ENCODE peak calls at places on chromosomes 12 and 14, in nine cellular contexts. V is choroid plexus epithelial cell, W is fibroblast of the aortic adventitia, A is Calu3, D is dorsolateral prefrontal cortex, O is nephron progenitor cell, Y is GM20000, H is tibial artery, T is mucosa of descending colon. J is an unnamed sample.

GRCh38 chr12:79983969-79984629 is 49.2 kb upstream of the PPP1R12A start:
- DNase-seq in Y (no peak), H (no peak), V (peak; percentile 17), D (no peak), O (no peak), T (no peak), W (peak; percentile 87), A (no peak), J (peak; percentile 55)

GRCh38 chr14:33936391-33936790 is 14.5 kb downstream of the EGLN3 start:
- DNase-seq in V (no peak), D (no peak), W (no peak), H (no peak), O (no peak), Y (no peak), T (no peak), A (no peak), J (no peak)

GRCh38 chr12:27434673-27435565 is 11.6 kb upstream of the SMCO2 start:
- DNase-seq in V (peak; percentile 27), T (no peak), W (peak; percentile 14), Y (peak; percentile 44), D (no peak), H (no peak), O (peak; percentile 21), A (no peak), J (no peak)

GRCh38 chr12:80129895-80130535 is 30.7 kb downstream of the OTOGL start:
- DNase-seq in V (peak; percentile 52), W (peak; percentile 89), D (no peak), Y (no peak), O (no peak), T (no peak), A (peak; percentile 3), H (no peak), J (no peak)

GRCh38 chr12:111643428-111643826 is 42.3 kb downstream of the BRAP start:
- DNase-seq in T (no peak), H (peak; percentile 78), W (peak; percentile 69), A (no peak), O (no peak), D (no peak), Y (no peak), V (peak; percentile 63), J (peak; percentile 81)

GRCh38 chr12:127911289-127911688 is 355.7 kb upstream of the TMEM132C start:
- DNase-seq in O (no peak), H (no peak), V (no peak), W (no peak), A (no peak), T (no peak), Y (no peak), D (no peak), J (no peak)

GRCh38 chr14:68643673-68644072 is 149.2 kb downstream of the ZFP36L1 start:
- DNase-seq in O (no peak), W (no peak), A (no peak), H (peak; percentile 21), T (no peak), V (no peak), Y (no peak), D (no peak), J (no peak)

GRCh38 chr14:58280954-58281787 is 17.2 kb upstream of the ARID4A start:
- DNase-seq in V (peak; percentile 95), A (peak; percentile 66), W (peak; percentile 92), O (no peak), H (no peak), Y (peak; percentile 32), D (no peak), T (no peak), J (peak; percentile 96)

GRCh38 chr14:91892918-91893527 is 25.7 kb upstream of the TC2N start:
- DNase-seq in Y (peak; percentile 37), V (peak; percentile 21), T (no peak), A (peak; percentile 44), W (no peak), D (no peak), H (no peak), O (peak; percentile 47), J (no peak)

GRCh38 chr12:48350249-48351021 is at the start of gene ZNF641:
- DNase-seq in Y (peak; percentile 91), H (peak; percentile 92), W (peak; percentile 49), V (peak; percentile 72), T (peak; percentile 91), D (peak; percentile 52), A (peak; percentile 73), O (peak; percentile 86), J (peak; percentile 58)

GRCh38 chr14:106377432-106377831 is 851.0 kb downstream of the TMEM121 start:
- DNase-seq in A (no peak), D (no peak), W (no peak), O (no peak), T (no peak), Y (no peak), V (no peak), H (no peak), J (no peak)

GRCh38 chr14:106378191-106378590 is 851.8 kb downstream of the TMEM121 start:
- DNase-seq in D (no peak), V (no peak), O (no peak), W (no peak), Y (peak; percentile 45), H (no peak), A (no peak), T (no peak), J (no peak)

GRCh38 chr14:106372870-106373657 is 846.7 kb downstream of the TMEM121 start:
- DNase-seq in T (peak; percentile 77), W (no peak), A (peak; percentile 81), O (no peak), H (no peak), D (peak; percentile 10), Y (peak; percentile 83), V (no peak), J (no peak)
- TF ChIP-seq CTCF in T (peak; percentile 73), W (no peak), A (peak; percentile 74), O (no peak), H (no peak), D (peak; percentile 44), Y (peak; percentile 93), V (peak; percentile 4), J (peak; percentile 26)

GRCh38 chr12:15580431-15580830 is 208.8 kb downstream of the EPS8 start:
- DNase-seq in Y (no peak), T (no peak), A (no peak), O (no peak), W (no peak), H (no peak), D (no peak), V (no peak), J (no peak)
- TF ChIP-seq CTCF in Y (no peak), T (no peak), A (no peak), O (no peak), W (peak; percentile 1), H (no peak), D (no peak), V (no peak), J (no peak)

GRCh38 chr12:103688659-103689058 is 101.6 kb downstream of the STAB2 start:
- DNase-seq in T (no peak), O (no peak), D (no peak), A (no peak), W (no peak), H (no peak), Y (no peak), V (no peak), J (no peak)

DNA sequence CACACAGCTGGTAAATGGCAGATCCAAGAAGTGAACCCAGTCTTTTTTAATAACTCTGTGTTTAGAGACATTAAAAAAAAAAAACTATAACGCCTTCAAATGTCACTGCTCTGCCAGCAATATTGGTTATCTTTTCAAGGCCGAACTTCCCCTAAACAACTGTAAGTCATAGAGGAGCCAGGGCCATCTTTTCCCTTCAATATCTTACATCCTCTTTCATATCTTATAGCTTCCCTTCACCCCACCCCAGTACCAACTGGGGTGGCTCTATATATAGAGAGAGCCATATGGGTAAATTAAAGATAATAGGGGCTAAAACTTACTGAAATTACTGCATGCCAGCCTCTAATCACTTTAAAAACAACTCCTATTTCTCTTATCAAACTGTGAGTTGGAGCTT is 100.2 kb downstream of the STAB2 start:
- DNase-seq in T (no peak), Y (no peak), V (no peak), D (no peak), O (no peak), H (no peak), W (no peak), A (no peak), J (no peak)
- TF ChIP-seq CTCF in T (no peak), Y (no peak), V (no peak), D (no peak), O (no peak), H (no peak), W (no peak), A (no peak), J (no peak)

GRCh38 chr12:29239336-29239735 is 90.3 kb downstream of the FAR2 start:
- DNase-seq in O (no peak), V (no peak), T (no peak), A (no peak), Y (no peak), W (no peak), H (no peak), D (no peak), J (no peak)

GRCh38 chr12:29242921-29243431 is 93.9 kb downstream of the FAR2 start:
- DNase-seq in A (no peak), V (no peak), Y (no peak), D (no peak), T (no peak), H (no peak), W (no peak), O (no peak), J (no peak)

GRCh38 chr12:29238822-29239291 is 89.8 kb downstream of the FAR2 start:
- DNase-seq in V (peak; percentile 47), Y (no peak), D (no peak), T (no peak), W (no peak), O (no peak), A (no peak), H (no peak), J (no peak)

GRCh38 chr12:29240441-29240840 is 91.4 kb downstream of the FAR2 start:
- DNase-seq in T (no peak), O (no peak), A (no peak), H (no peak), Y (no peak), W (no peak), D (no peak), V (no peak), J (no peak)

DNA sequence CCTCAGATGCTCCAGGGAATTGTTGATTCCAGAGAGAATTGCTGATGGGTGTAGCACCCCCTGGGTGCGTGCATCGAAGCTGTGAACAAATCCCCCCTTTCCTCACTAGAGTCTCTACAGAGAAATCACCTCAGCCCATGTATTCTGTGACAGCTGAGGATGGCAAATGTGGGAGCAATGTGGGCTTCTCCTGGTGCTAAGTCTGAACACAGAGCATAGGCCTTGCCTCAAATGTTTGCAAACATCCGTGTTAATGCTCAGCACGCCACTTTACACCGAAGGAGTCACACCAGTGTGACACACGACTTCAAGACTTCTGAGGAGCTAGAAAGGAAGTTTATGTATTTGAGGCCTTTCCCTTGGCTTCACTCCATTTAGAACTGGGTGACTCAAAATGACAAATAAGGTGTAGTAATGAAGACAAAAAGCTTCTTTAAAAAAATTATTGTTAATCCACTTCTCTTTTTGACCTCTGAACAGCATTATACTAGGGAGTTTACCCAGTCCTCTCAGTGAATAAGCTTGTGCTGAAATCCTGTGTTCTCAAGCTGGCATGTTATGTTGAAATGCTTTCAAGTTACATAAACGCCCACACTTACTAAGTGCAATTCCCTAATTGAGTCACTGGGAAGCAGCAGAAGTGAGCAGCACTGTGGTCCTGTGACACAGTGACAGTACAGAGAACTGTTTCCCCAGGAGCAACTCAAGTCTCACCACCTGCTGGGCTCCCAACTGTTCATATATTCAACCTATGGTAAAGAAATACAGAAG is 92.9 kb downstream of the FAR2 start:
- DNase-seq in T (no peak), W (peak; percentile 80), Y (peak; percentile 47), A (peak; percentile 52), D (peak; percentile 67), H (no peak), V (peak; percentile 90), O (no peak), J (peak; percentile 93)
- TF ChIP-seq CTCF in T (no peak), W (peak; percentile 24), Y (no peak), A (no peak), D (no peak), H (peak; percentile 16), V (peak; percentile 32), O (no peak), J (peak; percentile 14)